ENCODE peak calls at places on chromosomes 2 and 18, in six cellular contexts. H is GM23248; S is effector memory CD4-positive, alpha-beta T cell; F is adrenal gland; C is psoas muscle; M is fibroblast of pulmonary artery. K is an unnamed sample.

GRCh38 chr2:140246957-140247356 is 1466.8 kb upstream of the NXPH2 start:
- DNase-seq in H (no peak), S (no peak), F (no peak), C (no peak), M (no peak), K (no peak)

GRCh38 chr2:14778015-14778414 is 145.5 kb downstream of the LRATD1 start:
- DNase-seq in H (peak; percentile 84), S (no peak), F (no peak), C (no peak), M (no peak), K (no peak)

GRCh38 chr2:220353897-220354296 is 726.5 kb downstream of the SLC4A3 start:
- DNase-seq in H (peak; percentile 53), S (no peak), F (no peak), C (no peak), M (no peak), K (no peak)

GRCh38 chr2:106566050-106566449 is 78.9 kb downstream of the CD8B2 start:
- DNase-seq in H (peak; percentile 68), S (no peak), F (no peak), C (no peak), M (no peak), K (no peak)

GRCh38 chr2:180412224-180412623 is 405.1 kb upstream of the CWC22 start:
- DNase-seq in H (no peak), S (no peak), F (no peak), C (no peak), M (no peak), K (no peak)

GRCh38 chr2:8709611-8710010 is 27.8 kb downstream of the ID2 start:
- DNase-seq in H (no peak), S (no peak), F (no peak), C (no peak), M (no peak), K (no peak)

GRCh38 chr2:42314892-42315468 is 46.0 kb downstream of the COX7A2L start:
- DNase-seq in H (peak; percentile 93), S (no peak), F (no peak), C (no peak), M (peak; percentile 95), K (no peak)

GRCh38 chr2:134014196-134014960 is 239.5 kb upstream of the MGAT5 start:
- DNase-seq in H (no peak), S (no peak), F (no peak), C (no peak), M (no peak), K (no peak)

GRCh38 chr2:234873828-234874173 is 78.0 kb upstream of the SH3BP4 start:
- DNase-seq in H (peak; percentile 77), S (no peak), F (no peak), C (no peak), M (peak; percentile 90), K (no peak)

GRCh38 chr18:23887035-23887434 is 127.5 kb upstream of the TTC39C start:
- DNase-seq in H (no peak), S (no peak), F (no peak), C (no peak), M (no peak), K (no peak)

GRCh38 chr2:17644997-17645715 is 104.7 kb downstream of the VSNL1 start:
- DNase-seq in H (peak; percentile 87), S (no peak), F (peak; percentile 25), C (no peak), M (peak; percentile 31), K (no peak)

GRCh38 chr2:167733750-167734149 is 513.6 kb downstream of the STK39 start:
- DNase-seq in H (no peak), S (no peak), F (peak; percentile 19), C (no peak), M (no peak), K (no peak)

GRCh38 chr2:127128508-127128907 is 21.6 kb upstream of the BIN1 start:
- DNase-seq in H (no peak), S (no peak), F (no peak), C (no peak), M (no peak), K (peak; percentile 91)

GRCh38 chr2:217650716-217651360 is 352.0 kb downstream of the TNS1 start:
- DNase-seq in H (peak; percentile 75), S (no peak), F (peak; percentile 41), C (no peak), M (peak; percentile 66), K (peak; percentile 91)

GRCh38 chr2:223762853-223763252 is 74.5 kb downstream of the AP1S3 start:
- DNase-seq in H (no peak), S (no peak), F (no peak), C (no peak), M (peak; percentile 29), K (no peak)

GRCh38 chr2:43084699-43085091 is 141.7 kb downstream of the ZFP36L2 start:
- DNase-seq in H (peak; percentile 77), S (no peak), F (no peak), C (peak; percentile 77), M (peak; percentile 75), K (no peak)

GRCh38 chr2:128374001-128374710 is 55.5 kb upstream of the HS6ST1 start:
- DNase-seq in H (peak; percentile 76), S (no peak), F (no peak), C (no peak), M (peak; percentile 48), K (no peak)

GRCh38 chr2:12731701-12732280 is 15.1 kb downstream of the TRIB2 start:
- DNase-seq in H (no peak), S (no peak), F (no peak), C (no peak), M (no peak), K (no peak)

GRCh38 chr2:140601342-140601741 is 1529.5 kb downstream of the LRP1B start:
- DNase-seq in H (no peak), S (no peak), F (no peak), C (no peak), M (no peak), K (no peak)

GRCh38 chr2:98528349-98528748 is 80.0 kb downstream of the COA5 start:
- DNase-seq in H (no peak), S (no peak), F (no peak), C (no peak), M (no peak), K (no peak)

GRCh38 chr2:98532761-98533160 is 75.6 kb downstream of the COA5 start:
- DNase-seq in H (no peak), S (no peak), F (no peak), C (no peak), M (no peak), K (no peak)

GRCh38 chr2:98534761-98535160 is 73.6 kb downstream of the COA5 start:
- DNase-seq in H (no peak), S (no peak), F (no peak), C (no peak), M (no peak), K (no peak)

GRCh38 chr2:98533547-98533946 is 74.8 kb downstream of the COA5 start:
- DNase-seq in H (no peak), S (no peak), F (no peak), C (no peak), M (no peak), K (no peak)

DNA sequence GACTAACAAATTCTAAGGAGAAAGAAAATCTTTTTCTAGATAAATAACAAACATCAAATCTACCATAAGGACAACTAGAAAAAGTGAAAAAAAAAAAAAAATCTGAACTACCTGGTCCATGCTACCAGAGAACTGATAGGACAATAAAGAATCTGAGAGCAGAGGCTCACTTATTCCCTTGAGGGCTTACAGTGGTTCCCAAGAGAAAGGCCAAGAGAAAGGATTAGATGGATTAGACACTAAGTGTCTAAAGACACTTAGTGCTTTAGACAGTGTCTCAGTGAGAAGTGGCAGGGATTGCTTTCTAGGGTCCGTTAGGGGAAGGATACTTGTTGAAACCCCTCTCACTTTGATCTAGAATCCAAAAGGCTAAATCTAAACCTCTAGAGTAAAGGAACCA is 78.2 kb downstream of the COA5 start:
- DNase-seq in H (no peak), S (no peak), F (no peak), C (no peak), M (no peak), K (no peak)
- H3K4me3 ChIP-seq in H (no peak overlapping the region), S (no peak overlapping the region), F (no peak overlapping the region), C (no peak overlapping the region), M (no peak overlapping the region), K (no peak overlapping the region)

GRCh38 chr18:9434240-9434701 is 41.0 kb upstream of the RALBP1 start:
- DNase-seq in H (no peak), S (no peak), F (no peak), C (no peak), M (no peak), K (peak; percentile 52)
- H3K4me3 ChIP-seq in H (no peak overlapping the region), S (no peak overlapping the region), F (no peak overlapping the region), C (no peak overlapping the region), M (no peak overlapping the region), K (no peak overlapping the region)

DNA sequence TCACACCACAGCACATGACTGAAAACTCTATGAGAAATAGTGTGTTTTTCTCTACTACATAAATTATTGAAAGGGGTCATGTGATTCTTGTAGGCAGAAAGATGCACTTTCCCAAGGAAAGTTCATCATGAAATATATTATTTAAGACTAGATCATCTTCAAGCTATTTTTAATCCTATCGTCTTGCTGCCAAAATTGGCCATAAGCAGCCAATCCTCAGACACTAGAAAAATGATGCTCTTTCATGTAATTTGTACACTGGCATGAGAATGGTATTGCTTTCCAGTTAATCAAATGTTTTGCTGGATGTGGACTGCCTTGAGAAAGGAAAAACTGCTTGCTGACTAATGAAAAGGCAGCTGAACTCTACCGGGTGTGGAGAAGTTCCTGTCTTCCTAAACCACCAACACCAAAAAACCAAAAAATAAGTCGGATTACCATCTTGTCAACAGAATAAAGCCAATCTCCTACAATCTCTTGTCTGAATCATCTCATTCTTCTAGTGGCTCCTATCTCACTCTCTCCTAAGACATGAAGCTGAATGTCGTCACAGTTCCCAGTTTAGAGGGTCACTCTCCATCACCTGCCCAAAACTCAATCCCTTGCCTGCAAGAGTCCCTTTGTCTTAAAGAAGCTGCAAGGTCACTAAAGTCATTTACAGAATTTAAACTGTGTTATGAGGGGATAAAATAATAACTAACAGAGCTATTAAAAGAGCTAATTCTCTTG is 5.3 kb downstream of the BCL2 start:
- DNase-seq in H (no peak), S (no peak), F (no peak), C (no peak), M (no peak), K (no peak)
- H3K4me3 ChIP-seq in H (no peak overlapping the region), S (peak overlapping the region; percentile 89), F (no peak overlapping the region), C (peak overlapping the region; percentile 71), M (no peak overlapping the region), K (no peak overlapping the region)

DNA sequence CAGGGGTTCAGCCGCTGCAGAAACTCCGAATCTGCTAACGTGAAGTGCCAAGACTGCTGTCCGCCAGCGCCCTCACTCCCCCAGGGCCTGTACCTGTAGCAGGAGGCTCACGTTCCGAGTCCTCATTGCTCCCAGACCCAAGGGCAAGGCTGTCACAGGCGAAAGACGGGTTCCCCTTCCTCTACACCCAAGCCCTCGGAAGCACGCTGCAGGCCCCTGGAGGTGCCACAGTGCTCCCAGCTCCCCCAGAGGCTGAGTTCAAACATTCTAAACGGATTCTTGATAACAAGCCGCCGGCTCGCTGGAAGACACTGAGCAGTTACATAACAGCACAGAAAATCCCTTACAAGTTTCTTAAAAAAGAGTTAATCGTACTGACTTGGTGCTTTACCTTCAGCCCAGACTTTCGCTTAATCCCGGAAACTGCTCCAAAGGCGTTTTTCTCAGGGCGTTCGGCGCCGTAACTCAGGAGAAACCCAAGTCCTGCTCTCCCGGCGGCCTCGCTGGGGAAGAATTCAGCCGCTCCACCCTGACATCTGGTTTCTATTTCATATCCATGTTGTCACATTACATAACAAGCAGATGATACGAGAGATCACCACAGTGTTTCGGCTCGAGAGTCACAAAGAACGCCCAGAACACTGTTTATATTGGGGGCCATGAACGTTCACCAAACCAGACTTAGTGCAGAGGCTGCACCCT is 92.0 kb downstream of the HDAC4 start:
- DNase-seq in H (peak; percentile 85), S (no peak), F (peak; percentile 58), C (peak; percentile 78), M (peak; percentile 57), K (peak; percentile 49)
- H3K4me3 ChIP-seq in H (peak overlapping the region; percentile 68), S (no peak overlapping the region), F (no peak overlapping the region), C (peak overlapping the region; percentile 95), M (peak overlapping the region; percentile 37), K (no peak overlapping the region)

K was measured in endodermal cell.